ENCODE peak calls at places on chromosomes 11 and 22, in five cellular contexts. One of them, this sample, is unnamed.

GRCh38 chr22:44398791-44399190 is 86.0 kb upstream of the SHISAL1 start:
- DNase-seq in lower lobe of right lung: no peak
- DNase-seq in uterus: peak; percentile 3
- DNase-seq in colonic mucosa: peak; percentile 8
- DNase-seq in kidney epithelial cell: no peak
- DNase-seq in this sample: peak; percentile 4

GRCh38 chr11:32613500-32614151 is 30.0 kb downstream of the EIF3M start:
- DNase-seq in lower lobe of right lung: no peak
- DNase-seq in uterus: no peak
- DNase-seq in colonic mucosa: no peak
- DNase-seq in kidney epithelial cell: no peak
- DNase-seq in this sample: no peak

GRCh38 chr11:95378106-95378505 is 147.1 kb upstream of the SESN3 start:
- DNase-seq in lower lobe of right lung: no peak
- DNase-seq in uterus: no peak
- DNase-seq in colonic mucosa: no peak
- DNase-seq in kidney epithelial cell: no peak
- DNase-seq in this sample: no peak

GRCh38 chr11:132972565-132972964 is 559.7 kb downstream of the OPCML start:
- DNase-seq in lower lobe of right lung: no peak
- DNase-seq in uterus: no peak
- DNase-seq in colonic mucosa: no peak
- DNase-seq in kidney epithelial cell: no peak
- DNase-seq in this sample: no peak

GRCh38 chr11:103927535-103927934 is 108.9 kb upstream of the DDI1 start:
- DNase-seq in lower lobe of right lung: no peak
- DNase-seq in uterus: no peak
- DNase-seq in colonic mucosa: no peak
- DNase-seq in kidney epithelial cell: no peak
- DNase-seq in this sample: no peak

GRCh38 chr11:105670811-105671210 is 60.9 kb downstream of the GRIA4 start:
- DNase-seq in lower lobe of right lung: no peak
- DNase-seq in uterus: no peak
- DNase-seq in colonic mucosa: no peak
- DNase-seq in kidney epithelial cell: no peak
- DNase-seq in this sample: no peak

GRCh38 chr11:86228269-86228966 is 16.1 kb upstream of the EED start:
- DNase-seq in lower lobe of right lung: no peak
- DNase-seq in uterus: no peak
- DNase-seq in colonic mucosa: no peak
- DNase-seq in kidney epithelial cell: no peak
- DNase-seq in this sample: no peak

GRCh38 chr11:130101661-130102060 is 32.0 kb downstream of the APLP2 start:
- DNase-seq in lower lobe of right lung: no peak
- DNase-seq in uterus: no peak
- DNase-seq in colonic mucosa: no peak
- DNase-seq in kidney epithelial cell: no peak
- DNase-seq in this sample: no peak

GRCh38 chr11:76793391-76793811 is 10.2 kb downstream of the TSKU start:
- DNase-seq in lower lobe of right lung: no peak
- DNase-seq in uterus: no peak
- DNase-seq in colonic mucosa: no peak
- DNase-seq in kidney epithelial cell: no peak
- DNase-seq in this sample: no peak

GRCh38 chr11:34721646-34722045 is 100.8 kb downstream of the EHF start:
- DNase-seq in lower lobe of right lung: no peak
- DNase-seq in uterus: no peak
- DNase-seq in colonic mucosa: no peak
- DNase-seq in kidney epithelial cell: no peak
- DNase-seq in this sample: no peak

GRCh38 chr11:59918987-59919589 is 19.1 kb upstream of the OOSP1 start:
- DNase-seq in lower lobe of right lung: no peak
- DNase-seq in uterus: no peak
- DNase-seq in colonic mucosa: peak; percentile 56
- DNase-seq in kidney epithelial cell: no peak
- DNase-seq in this sample: no peak

GRCh38 chr22:47422736-47423135 is 660.3 kb downstream of the TBC1D22A start:
- DNase-seq in lower lobe of right lung: no peak
- DNase-seq in uterus: no peak
- DNase-seq in colonic mucosa: no peak
- DNase-seq in kidney epithelial cell: no peak
- DNase-seq in this sample: no peak

GRCh38 chr11:67647471-67647870 is 3.1 kb downstream of the ACY3 start:
- DNase-seq in lower lobe of right lung: no peak
- DNase-seq in uterus: no peak
- DNase-seq in colonic mucosa: no peak
- DNase-seq in kidney epithelial cell: no peak
- DNase-seq in this sample: no peak

GRCh38 chr11:117217685-117218084 is 14.2 kb downstream of the PCSK7 start:
- DNase-seq in lower lobe of right lung: peak; percentile 14
- DNase-seq in uterus: peak; percentile 36
- DNase-seq in colonic mucosa: no peak
- DNase-seq in kidney epithelial cell: no peak
- DNase-seq in this sample: peak; percentile 17

GRCh38 chr11:75174781-75175370 is 24.0 kb downstream of the SLCO2B1 start:
- DNase-seq in lower lobe of right lung: peak; percentile 70
- DNase-seq in uterus: peak; percentile 63
- DNase-seq in colonic mucosa: no peak
- DNase-seq in kidney epithelial cell: peak; percentile 9
- DNase-seq in this sample: no peak

GRCh38 chr11:122038543-122038942 is 77.5 kb downstream of the BLID start:
- DNase-seq in lower lobe of right lung: no peak
- DNase-seq in uterus: no peak
- DNase-seq in colonic mucosa: no peak
- DNase-seq in kidney epithelial cell: peak; percentile 51
- DNase-seq in this sample: no peak

GRCh38 chr22:37024339-37025157 is 5.0 kb downstream of the MPST start:
- DNase-seq in lower lobe of right lung: no peak
- DNase-seq in uterus: no peak
- DNase-seq in colonic mucosa: peak; percentile 34
- DNase-seq in kidney epithelial cell: no peak
- DNase-seq in this sample: no peak

GRCh38 chr11:132686827-132687370 is 845.4 kb downstream of the OPCML start:
- DNase-seq in lower lobe of right lung: no peak
- DNase-seq in uterus: no peak
- DNase-seq in colonic mucosa: no peak
- DNase-seq in kidney epithelial cell: no peak
- DNase-seq in this sample: no peak

GRCh38 chr11:35017528-35018342 is 101.3 kb downstream of the PDHX start:
- DNase-seq in lower lobe of right lung: no peak
- DNase-seq in uterus: no peak
- DNase-seq in colonic mucosa: no peak
- DNase-seq in kidney epithelial cell: no peak
- DNase-seq in this sample: no peak

GRCh38 chr22:48100685-48101417 is 1338.4 kb downstream of the TBC1D22A start:
- DNase-seq in lower lobe of right lung: no peak
- DNase-seq in uterus: no peak
- DNase-seq in colonic mucosa: no peak
- DNase-seq in kidney epithelial cell: no peak
- DNase-seq in this sample: no peak

GRCh38 chr11:78838417-78838816 is 263.8 kb upstream of the NARS2 start:
- DNase-seq in lower lobe of right lung: no peak
- DNase-seq in uterus: no peak
- DNase-seq in colonic mucosa: no peak
- DNase-seq in kidney epithelial cell: no peak
- DNase-seq in this sample: no peak

GRCh38 chr11:118846181-118846946 is 37.3 kb upstream of the CXCR5 start:
- DNase-seq in lower lobe of right lung: no peak
- DNase-seq in uterus: no peak
- DNase-seq in colonic mucosa: no peak
- DNase-seq in kidney epithelial cell: no peak
- DNase-seq in this sample: no peak

GRCh38 chr11:118842369-118842768 is 41.3 kb upstream of the CXCR5 start:
- DNase-seq in lower lobe of right lung: no peak
- DNase-seq in uterus: peak; percentile 16
- DNase-seq in colonic mucosa: no peak
- DNase-seq in kidney epithelial cell: no peak
- DNase-seq in this sample: no peak

GRCh38 chr11:118841469-118842222 is 42.0 kb upstream of the CXCR5 start:
- DNase-seq in lower lobe of right lung: no peak
- DNase-seq in uterus: no peak
- DNase-seq in colonic mucosa: no peak
- DNase-seq in kidney epithelial cell: no peak
- DNase-seq in this sample: no peak

GRCh38 chr11:118845369-118845768 is 38.3 kb upstream of the CXCR5 start:
- DNase-seq in lower lobe of right lung: no peak
- DNase-seq in uterus: no peak
- DNase-seq in colonic mucosa: no peak
- DNase-seq in kidney epithelial cell: no peak
- DNase-seq in this sample: no peak

GRCh38 chr11:118843518-118843917 is 40.2 kb upstream of the CXCR5 start:
- DNase-seq in lower lobe of right lung: no peak
- DNase-seq in uterus: no peak
- DNase-seq in colonic mucosa: no peak
- DNase-seq in kidney epithelial cell: no peak
- DNase-seq in this sample: no peak
- TF ChIP-seq CTCF in lower lobe of right lung: no peak
- TF ChIP-seq CTCF in uterus: no peak
- TF ChIP-seq CTCF in colonic mucosa: no peak
- TF ChIP-seq CTCF in kidney epithelial cell: no peak
- TF ChIP-seq CTCF in this sample: no peak

GRCh38 chr22:18970180-18970947 is 34.3 kb upstream of the PRODH start:
- DNase-seq in lower lobe of right lung: no peak
- DNase-seq in uterus: no peak
- DNase-seq in colonic mucosa: no peak
- DNase-seq in kidney epithelial cell: no peak
- DNase-seq in this sample: no peak
- TF ChIP-seq CTCF in lower lobe of right lung: no peak
- TF ChIP-seq CTCF in uterus: no peak
- TF ChIP-seq CTCF in colonic mucosa: no peak
- TF ChIP-seq CTCF in kidney epithelial cell: no peak
- TF ChIP-seq CTCF in this sample: no peak

GRCh38 chr22:49969751-49970527 is 9.4 kb downstream of the PIM3 start:
- DNase-seq in lower lobe of right lung: peak; percentile 47
- DNase-seq in uterus: peak; percentile 24
- DNase-seq in colonic mucosa: peak; percentile 31
- DNase-seq in kidney epithelial cell: no peak
- DNase-seq in this sample: peak; percentile 22

GRCh38 chr22:49973018-49973965 is 12.7 kb downstream of the PIM3 start:
- DNase-seq in lower lobe of right lung: peak; percentile 16
- DNase-seq in uterus: no peak
- DNase-seq in colonic mucosa: no peak
- DNase-seq in kidney epithelial cell: no peak
- DNase-seq in this sample: peak; percentile 17

GRCh38 chr22:49970528-49971231 is 10.1 kb downstream of the PIM3 start:
- DNase-seq in lower lobe of right lung: peak; percentile 97
- DNase-seq in uterus: peak; percentile 96
- DNase-seq in colonic mucosa: peak; percentile 95
- DNase-seq in kidney epithelial cell: peak; percentile 86
- DNase-seq in this sample: peak; percentile 91

GRCh38 chr22:49972163-49973017 is 11.8 kb downstream of the PIM3 start:
- DNase-seq in lower lobe of right lung: peak; percentile 63
- DNase-seq in uterus: peak; percentile 55
- DNase-seq in colonic mucosa: peak; percentile 29
- DNase-seq in kidney epithelial cell: no peak
- DNase-seq in this sample: peak; percentile 22

GRCh38 chr22:49971232-49972162 is 10.9 kb downstream of the PIM3 start:
- DNase-seq in lower lobe of right lung: peak; percentile 94
- DNase-seq in uterus: peak; percentile 88
- DNase-seq in colonic mucosa: peak; percentile 87
- DNase-seq in kidney epithelial cell: no peak
- DNase-seq in this sample: peak; percentile 58
- TF ChIP-seq CTCF in lower lobe of right lung: no peak
- TF ChIP-seq CTCF in uterus: no peak
- TF ChIP-seq CTCF in colonic mucosa: no peak
- TF ChIP-seq CTCF in kidney epithelial cell: no peak
- TF ChIP-seq CTCF in this sample: no peak

GRCh38 chr11:82936261-82936660 is 34.7 kb downstream of the DDIAS start:
- DNase-seq in lower lobe of right lung: no peak
- DNase-seq in uterus: no peak
- DNase-seq in colonic mucosa: no peak
- DNase-seq in kidney epithelial cell: no peak
- DNase-seq in this sample: no peak
- TF ChIP-seq CTCF in lower lobe of right lung: no peak
- TF ChIP-seq CTCF in uterus: no peak
- TF ChIP-seq CTCF in colonic mucosa: no peak
- TF ChIP-seq CTCF in kidney epithelial cell: no peak
- TF ChIP-seq CTCF in this sample: no peak

GRCh38 chr11:57662893-57663292 is 5.0 kb upstream of the ZDHHC5 start:
- DNase-seq in lower lobe of right lung: no peak
- DNase-seq in uterus: no peak
- DNase-seq in colonic mucosa: no peak
- DNase-seq in kidney epithelial cell: no peak
- DNase-seq in this sample: no peak
- TF ChIP-seq CTCF in lower lobe of right lung: no peak
- TF ChIP-seq CTCF in uterus: no peak
- TF ChIP-seq CTCF in colonic mucosa: no peak
- TF ChIP-seq CTCF in kidney epithelial cell: no peak
- TF ChIP-seq CTCF in this sample: no peak

GRCh38 chr11:2929880-2930704 is 872 bp upstream of the PHLDA2 start:
- DNase-seq in lower lobe of right lung: peak; percentile 68
- DNase-seq in uterus: no peak
- DNase-seq in colonic mucosa: peak; percentile 79
- DNase-seq in kidney epithelial cell: no peak
- DNase-seq in this sample: peak; percentile 60
- TF ChIP-seq CTCF in lower lobe of right lung: no peak
- TF ChIP-seq CTCF in uterus: no peak
- TF ChIP-seq CTCF in colonic mucosa: no peak
- TF ChIP-seq CTCF in kidney epithelial cell: no peak
- TF ChIP-seq CTCF in this sample: no peak

GRCh38 chr11:84398017-84398626 is 1112.0 kb upstream of the CCDC90B start:
- DNase-seq in lower lobe of right lung: no peak
- DNase-seq in uterus: no peak
- DNase-seq in colonic mucosa: no peak
- DNase-seq in kidney epithelial cell: no peak
- DNase-seq in this sample: no peak
- TF ChIP-seq CTCF in lower lobe of right lung: peak; percentile 8
- TF ChIP-seq CTCF in uterus: no peak
- TF ChIP-seq CTCF in colonic mucosa: no peak
- TF ChIP-seq CTCF in kidney epithelial cell: peak; percentile 56
- TF ChIP-seq CTCF in this sample: no peak